ENCODE peak calls at places on chromosomes 13 and 19, in five cellular contexts. C is NCI-H2081, X is psoas muscle, K is dorsolateral prefrontal cortex, T is neural progenitor cell. G is an unnamed sample.

GRCh38 chr13:35964764-35965163 is 166.4 kb downstream of the DCLK1 start:
- DNase-seq in T (no peak), X (no peak), K (no peak), C (no peak), G (no peak)

GRCh38 chr13:94305463-94305862 is 174.0 kb downstream of the DCT start:
- DNase-seq in T (no peak), C (no peak), X (no peak), K (no peak), G (no peak)

GRCh38 chr19:55675661-55676354 is 782 bp downstream of the EPN1 start:
- DNase-seq in K (no peak), T (no peak), X (peak), C (no peak), G (no peak)

GRCh38 chr19:2422951-2423880 is 4.2 kb downstream of the TIMM13 start:
- DNase-seq in T (no peak), C (no peak), X (no peak), K (no peak), G (no peak)

GRCh38 chr13:71218960-71219359 is 648.0 kb downstream of the DACH1 start:
- DNase-seq in X (no peak), T (peak), C (peak), K (no peak), G (no peak)

GRCh38 chr19:46984077-46985010 is 35.3 kb upstream of the NPAS1 start:
- DNase-seq in T (no peak), K (no peak), C (peak), X (peak), G (no peak)

GRCh38 chr19:10836478-10837325 is 690 bp upstream of the TMED1 start:
- DNase-seq in T (no peak), C (peak), X (peak), K (peak), G (peak)

GRCh38 chr13:90709329-90709728 is 638.2 kb upstream of the MIR17HG start:
- DNase-seq in X (no peak), C (no peak), T (no peak), K (no peak), G (no peak)

GRCh38 chr19:57720878-57721277 is 6.5 kb downstream of the ZNF671 start:
- DNase-seq in C (no peak), X (no peak), T (no peak), K (no peak), G (no peak)

GRCh38 chr13:41708648-41709175 is 251.4 kb downstream of the RGCC start:
- DNase-seq in T (no peak), K (no peak), X (peak), C (no peak), G (peak)

GRCh38 chr19:38319421-38320258 is at the start of gene KCNK6:
- DNase-seq in C (no peak), X (peak), K (peak), T (peak), G (no peak)

GRCh38 chr13:93721483-93721882 is 494.9 kb downstream of the GPC6 start:
- DNase-seq in T (no peak), C (no peak), K (no peak), X (no peak), G (no peak)

GRCh38 chr13:30796833-30797601 is 61.7 kb downstream of the ALOX5AP start:
- DNase-seq in X (no peak), K (peak), C (no peak), T (no peak), G (peak)

GRCh38 chr19:47227347-47228167 is 3.4 kb downstream of the BBC3 start:
- DNase-seq in T (peak), C (no peak), K (peak), X (peak), G (peak)

GRCh38 chr19:16573925-16574324 is 1.7 kb upstream of the SLC35E1 start:
- DNase-seq in X (no peak), T (no peak), K (no peak), C (no peak), G (no peak)

GRCh38 chr13:98267080-98267912 is 90.2 kb upstream of the RNF113B start:
- DNase-seq in X (no peak), K (no peak), T (no peak), C (no peak), G (no peak)

GRCh38 chr13:67971291-67971690 is 741.2 kb upstream of the PCDH9 start:
- DNase-seq in T (no peak), X (no peak), C (no peak), K (no peak), G (no peak)

GRCh38 chr13:20901668-20902437 is 693 bp downstream of the XPO4 start:
- DNase-seq in X (peak), T (peak), K (no peak), C (peak), G (no peak)

GRCh38 chr13:82002693-82003092 is 1661.8 kb upstream of the SPRY2 start:
- DNase-seq in K (no peak), C (no peak), T (no peak), X (no peak), G (no peak)

GRCh38 chr19:1851581-1852293 is 3.5 kb upstream of the REXO1 start:
- DNase-seq in C (no peak), T (no peak), K (no peak), X (no peak), G (no peak)

GRCh38 chr13:31803327-31803726 is 64.0 kb downstream of the RXFP2 start:
- DNase-seq in X (no peak), C (no peak), T (no peak), K (no peak), G (no peak)

GRCh38 chr19:44635581-44636438 is 7.9 kb upstream of the PVR start:
- DNase-seq in C (no peak), T (no peak), X (no peak), K (no peak), G (no peak)